ENCODE peak calls at places on chromosomes 6 and 20, in five cellular contexts. J is SK-N-SH, R is endothelial cell of umbilical vein, X is fibroblast of lung, P is hepatocyte. O is an unnamed sample.

GRCh38 chr6:70388814-70389213 is 24.5 kb upstream of the FAM135A start:
- DNase-seq in P (no peak), R (no peak), J (no peak), X (no peak), O (no peak)

GRCh38 chr6:143510991-143511891 is at the start of gene FUCA2:
- DNase-seq in J (peak; percentile 86), P (peak; percentile 96), R (peak; percentile 81), X (peak; percentile 87), O (peak; percentile 92)

GRCh38 chr20:18754030-18754659 is 59.4 kb upstream of the SCP2D1 start:
- DNase-seq in J (no peak), X (peak; percentile 5), P (no peak), R (no peak), O (no peak)

GRCh38 chr6:166955865-166956443 is 396 bp downstream of the RNASET2 start:
- DNase-seq in R (no peak), P (peak; percentile 63), J (no peak), X (peak; percentile 43), O (no peak)

GRCh38 chr6:124888581-124889371 is 73.5 kb upstream of the RNF217 start:
- DNase-seq in J (no peak), P (no peak), X (peak; percentile 25), R (no peak), O (peak; percentile 62)

GRCh38 chr6:147142684-147143245 is 61.5 kb upstream of the STXBP5 start:
- DNase-seq in P (no peak), J (no peak), X (peak; percentile 19), R (no peak), O (peak; percentile 20)

GRCh38 chr6:88650029-88650619 is 313.3 kb downstream of the RNGTT start:
- DNase-seq in X (peak; percentile 88), P (no peak), J (no peak), R (no peak), O (peak; percentile 17)

GRCh38 chr6:163438940-163439335 is 24.4 kb downstream of the QKI start:
- DNase-seq in J (peak; percentile 48), P (peak; percentile 16), R (no peak), X (peak; percentile 44), O (peak; percentile 33)

GRCh38 chr20:9839626-9840025 is 750 bp upstream of the PAK5 start:
- DNase-seq in R (no peak), P (no peak), X (no peak), J (no peak), O (no peak)

GRCh38 chr20:9835302-9835701 is 3.6 kb downstream of the PAK5 start:
- DNase-seq in X (no peak), R (no peak), J (no peak), P (no peak), O (no peak)

GRCh38 chr20:9838035-9838377 is 870 bp downstream of the PAK5 start:
- DNase-seq in J (peak; percentile 29), P (no peak), X (no peak), R (no peak), O (no peak)

GRCh38 chr20:9837634-9838033 is 1.2 kb downstream of the PAK5 start:
- DNase-seq in P (no peak), X (no peak), J (no peak), R (no peak), O (no peak)

DNA sequence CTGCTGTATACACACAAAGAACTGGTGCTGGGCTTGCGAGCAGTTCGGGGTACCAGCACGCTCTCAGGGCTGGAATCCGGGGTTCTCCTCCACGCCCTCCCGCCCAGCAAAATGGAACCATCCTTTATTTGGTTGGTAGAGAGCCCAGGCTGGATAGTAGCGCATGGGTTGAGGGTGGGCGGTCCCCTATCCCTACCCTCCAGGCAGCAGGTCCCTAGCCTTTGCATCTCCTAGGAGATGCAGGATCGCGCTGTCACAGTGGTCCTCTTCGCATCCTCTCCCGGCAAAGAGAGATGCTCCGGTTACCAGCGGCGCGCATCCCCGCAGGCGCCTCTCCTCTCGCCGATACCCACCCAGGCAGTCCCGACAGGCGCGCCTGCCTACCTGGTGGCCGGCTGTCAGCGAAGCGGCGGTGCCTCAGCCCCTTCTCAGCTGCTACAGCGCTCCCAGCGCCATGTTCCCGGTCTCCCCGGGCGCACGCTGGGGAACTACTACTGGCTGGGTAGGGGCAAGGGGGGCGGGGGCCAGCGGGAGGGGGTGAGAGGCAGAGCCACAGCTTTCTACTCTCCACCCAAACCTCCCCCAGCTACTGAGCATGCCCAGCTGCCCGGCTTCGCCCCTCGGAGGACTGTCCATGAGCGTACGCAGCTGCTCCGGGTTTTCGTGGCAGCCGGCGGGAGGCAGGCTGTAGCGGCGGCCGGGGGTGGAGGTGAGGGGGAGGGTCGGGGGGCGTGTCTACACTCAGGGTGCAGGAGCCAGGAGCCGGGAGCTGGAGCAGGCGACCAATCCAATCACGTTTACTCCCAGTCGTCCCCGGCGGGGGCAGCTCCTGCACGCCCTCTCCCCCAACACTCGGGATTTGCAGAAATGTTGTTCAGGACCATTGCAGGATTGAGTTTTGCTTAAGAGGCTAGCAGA is at the start of gene PAK5:
- DNase-seq in J (peak; percentile 94), P (peak; percentile 91), R (peak; percentile 26), X (peak; percentile 75), O (peak; percentile 6)
- H2AFZ ChIP-seq in J (peak within 1 kb of the TSS; percentile 71), P (peak within 1 kb of the TSS; percentile 57), R (peak within 1 kb of the TSS; percentile 15), X (no peak within 1 kb of the TSS), O (no peak within 1 kb of the TSS)

GRCh38 chr6:2760882-2761842 is 4.0 kb upstream of the WRNIP1 start:
- DNase-seq in P (no peak), J (no peak), R (peak; percentile 26), X (no peak), O (no peak)
- H3K4me2 ChIP-seq in P (no peak overlapping the region), J (no peak overlapping the region), R (no peak overlapping the region), X (no peak overlapping the region), O (no peak overlapping the region)

DNA sequence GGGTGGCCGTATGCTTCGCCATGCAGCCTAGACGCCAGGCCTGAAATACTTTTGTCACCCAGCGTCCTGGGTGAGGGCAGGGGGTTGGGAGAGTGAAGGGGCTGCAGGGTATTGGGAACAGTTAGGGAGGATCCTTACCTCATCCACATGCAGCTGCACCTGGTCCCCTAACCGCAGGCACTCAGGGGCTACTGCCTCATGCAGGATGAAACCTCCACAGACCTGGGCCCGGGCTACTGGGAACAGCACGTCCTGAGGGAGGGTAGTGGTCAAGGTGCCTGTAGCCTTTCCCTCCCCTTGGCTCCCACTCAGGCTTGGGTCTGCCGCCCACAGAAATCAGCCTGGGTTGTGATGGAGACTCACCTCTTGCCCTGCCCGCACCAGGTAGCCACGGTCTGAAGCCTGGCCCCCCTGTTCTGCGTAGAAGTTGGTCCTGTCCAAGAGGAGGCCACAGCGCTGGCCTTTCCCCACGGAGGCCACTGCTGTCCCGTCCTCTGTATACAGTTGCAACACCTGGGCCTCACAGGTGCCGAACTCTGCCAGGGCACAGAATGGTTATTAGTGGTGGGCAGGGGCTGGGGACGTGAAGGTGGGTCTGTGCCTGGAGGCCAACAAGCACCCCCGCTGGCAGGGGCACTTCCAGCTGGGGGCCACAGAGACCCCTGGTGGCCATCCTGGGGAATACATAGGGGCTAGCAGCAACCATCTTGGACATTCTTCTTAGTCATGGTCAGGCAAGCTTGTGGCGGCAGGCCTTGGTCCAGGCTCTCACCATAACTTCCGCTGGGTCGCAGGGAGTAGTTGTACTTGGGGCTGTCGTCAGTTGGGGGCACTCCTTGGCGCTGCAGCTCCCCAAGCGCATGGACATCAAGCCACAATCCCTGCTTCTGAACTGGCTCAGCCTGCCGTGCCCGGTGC is 8.6 kb downstream of the AARS2 start:
- DNase-seq in P (peak; percentile 38), J (peak; percentile 84), X (peak; percentile 36), R (peak; percentile 41), O (peak; percentile 51)
- H3K36me3 ChIP-seq in P (no peaks in the 10 kb centered on the region), J (peaks cover 5% of the 10 kb centered on the region), X (peaks cover 35% of the 10 kb centered on the region), R (peaks cover 58% of the 10 kb centered on the region), O (peaks cover 85% of the 10 kb centered on the region)

GRCh38 chr6:140609321-140609720 is 1234.9 kb upstream of the CITED2 start:
- DNase-seq in J (no peak), R (no peak), X (no peak), P (no peak), O (no peak)
- H2AFZ ChIP-seq in J (peak overlapping the region; percentile 84), R (no peak overlapping the region), X (no peak overlapping the region), P (no peak overlapping the region), O (no peak overlapping the region)

O was measured in mesenchymal stem cell.